ENCODE peak calls at places on chromosomes 6 and 20, in seven cellular contexts. L, U, C, O, F, N and P are unnamed samples. For H3K27me3 and H3K36me3, the result is how much of the 10 kb centered on the place peaks cover.

GRCh38 chr6:147530132-147531060 is 21.9 kb downstream of the SAMD5 start:
- DNase-seq in N (no peak), O (peak), C (no peak), F (no peak), L (peak), U (peak), P (no peak)

GRCh38 chr6:148873868-148874267 is 127.0 kb downstream of the UST start:
- DNase-seq in C (no peak), F (no peak), O (no peak), N (no peak), L (no peak), U (no peak), P (no peak)

GRCh38 chr6:142845624-142846458 is 99.1 kb downstream of the HIVEP2 start:
- DNase-seq in L (peak), U (no peak), O (peak), C (peak), N (peak), F (peak), P (peak)

GRCh38 chr6:34324738-34325444 is 67.6 kb downstream of the NUDT3 start:
- DNase-seq in U (peak), N (peak), F (peak), C (no peak), O (peak), L (no peak), P (peak)

GRCh38 chr6:127606131-127606562 is 29.2 kb downstream of the C6orf58 start:
- DNase-seq in L (no peak), F (no peak), C (peak), N (no peak), O (peak), U (peak), P (peak)

GRCh38 chr6:121711472-121711871 is 276.0 kb downstream of the GJA1 start:
- DNase-seq in U (no peak), O (no peak), L (no peak), C (no peak), F (no peak), N (peak), P (no peak)

GRCh38 chr6:21612067-21612745 is 18.7 kb downstream of the SOX4 start:
- DNase-seq in N (no peak), F (no peak), L (no peak), C (no peak), O (no peak), U (no peak), P (no peak)

GRCh38 chr6:15266423-15266996 is 20.6 kb downstream of the JARID2 start:
- DNase-seq in N (peak), C (no peak), F (no peak), L (no peak), U (no peak), O (peak), P (no peak)

GRCh38 chr6:95143408-95144180 is 433.7 kb upstream of the MANEA start:
- DNase-seq in L (no peak), C (no peak), U (no peak), F (no peak), O (no peak), N (no peak), P (no peak)

GRCh38 chr20:5658897-5659296 is 91.3 kb upstream of the SHLD1 start:
- DNase-seq in O (peak), F (peak), C (peak), N (peak), L (peak), U (peak), P (peak)

GRCh38 chr20:32964575-32964974 is 39.7 kb downstream of the SUN5 start:
- DNase-seq in U (no peak), O (no peak), F (no peak), C (no peak), N (no peak), L (no peak), P (no peak)

GRCh38 chr20:34311118-34312023 is 8.2 kb upstream of the AHCY start:
- DNase-seq in F (no peak), O (peak), N (no peak), C (no peak), U (no peak), L (no peak), P (no peak)

GRCh38 chr6:72140795-72141194 is 254.4 kb downstream of the RIMS1 start:
- DNase-seq in C (no peak), N (no peak), F (no peak), L (no peak), U (peak), O (peak), P (no peak)

GRCh38 chr6:133610271-133610840 is 278.6 kb upstream of the TCF21 start:
- DNase-seq in N (no peak), F (no peak), O (no peak), C (no peak), U (peak), L (no peak), P (peak)

GRCh38 chr20:48364688-48365421 is 462.9 kb downstream of the PREX1 start:
- DNase-seq in F (no peak), O (no peak), U (no peak), C (no peak), L (peak), N (no peak), P (no peak)

GRCh38 chr20:47620808-47621805 is 119.4 kb downstream of the NCOA3 start:
- DNase-seq in L (peak), N (no peak), C (no peak), F (no peak), O (peak), U (peak), P (no peak)

GRCh38 chr20:375265-375889 is 5.2 kb upstream of the TRIB3 start:
- DNase-seq in N (no peak), L (no peak), U (no peak), F (no peak), C (no peak), O (no peak), P (no peak)

GRCh38 chr6:113512581-113512980 is 344.6 kb upstream of the MARCKS start:
- DNase-seq in F (no peak), O (no peak), N (no peak), C (no peak), U (no peak), L (no peak), P (no peak)

GRCh38 chr6:36249010-36249409 is 20.9 kb upstream of the PNPLA1 start:
- DNase-seq in O (no peak), L (no peak), C (no peak), F (no peak), N (no peak), U (peak), P (peak)

GRCh38 chr6:168182908-168183612 is 104.0 kb upstream of the FRMD1 start:
- DNase-seq in L (no peak), N (no peak), O (no peak), U (no peak), C (no peak), F (no peak), P (no peak)

GRCh38 chr6:27726620-27727023 is 185.6 kb downstream of the OR2B2 start:
- DNase-seq in O (peak), U (peak), F (no peak), C (no peak), L (no peak), N (no peak), P (peak)

GRCh38 chr6:39342692-39343460 is 20.4 kb upstream of the KCNK16 start:
- DNase-seq in F (no peak), L (no peak), C (no peak), O (no peak), U (no peak), N (no peak), P (no peak)

GRCh38 chr6:3139090-3139903 is 18.0 kb downstream of the TUBB2A start:
- DNase-seq in O (no peak), U (peak), F (peak), L (peak), C (no peak), N (peak), P (peak)

GRCh38 chr6:161429921-161430490 is 156.1 kb upstream of the AGPAT4 start:
- DNase-seq in L (no peak), F (no peak), U (no peak), C (no peak), N (no peak), O (no peak), P (no peak)

GRCh38 chr6:12348530-12349511 is 58.7 kb downstream of the EDN1 start:
- DNase-seq in N (no peak), O (no peak), U (peak), C (no peak), L (no peak), F (no peak), P (peak)

GRCh38 chr6:53496797-53497196 is 48.1 kb downstream of the GCLC start:
- DNase-seq in L (no peak), F (no peak), C (no peak), N (no peak), O (no peak), U (peak), P (peak)

GRCh38 chr6:141735126-141735525 is 397.6 kb upstream of the GJE1 start:
- DNase-seq in O (no peak), L (no peak), U (no peak), N (no peak), F (no peak), C (no peak), P (no peak)

GRCh38 chr6:111061493-111061892 is 25.8 kb upstream of the SLC16A10 start:
- DNase-seq in U (peak), L (no peak), F (no peak), C (no peak), N (no peak), O (no peak), P (peak)

GRCh38 chr6:30518505-30518850 is 29.2 kb downstream of the HLA-E start:
- DNase-seq in N (no peak), U (no peak), O (peak), C (peak), F (no peak), L (no peak), P (no peak)

GRCh38 chr6:71245265-71246049 is 43.2 kb upstream of the OGFRL1 start:
- DNase-seq in U (no peak), L (no peak), N (no peak), C (no peak), F (no peak), O (no peak), P (no peak)

GRCh38 chr6:31707701-31708100 is 1.0 kb downstream of the LY6G6F start:
- DNase-seq in U (no peak), L (no peak), F (no peak), O (no peak), C (no peak), N (no peak), P (no peak)

GRCh38 chr20:50592282-50593004 is 82.3 kb downstream of the PTPN1 start:
- DNase-seq in O (no peak), L (no peak), U (no peak), N (peak), C (no peak), F (peak), P (no peak)

GRCh38 chr20:41969656-41970055 is 351.5 kb upstream of the CHD6 start:
- DNase-seq in N (no peak), L (no peak), U (no peak), F (peak), C (no peak), O (no peak), P (peak)

GRCh38 chr6:45667265-45667664 is 289.5 kb upstream of the SUPT3H start:
- DNase-seq in F (no peak), N (no peak), C (no peak), L (no peak), O (peak), U (no peak), P (no peak)

DNA sequence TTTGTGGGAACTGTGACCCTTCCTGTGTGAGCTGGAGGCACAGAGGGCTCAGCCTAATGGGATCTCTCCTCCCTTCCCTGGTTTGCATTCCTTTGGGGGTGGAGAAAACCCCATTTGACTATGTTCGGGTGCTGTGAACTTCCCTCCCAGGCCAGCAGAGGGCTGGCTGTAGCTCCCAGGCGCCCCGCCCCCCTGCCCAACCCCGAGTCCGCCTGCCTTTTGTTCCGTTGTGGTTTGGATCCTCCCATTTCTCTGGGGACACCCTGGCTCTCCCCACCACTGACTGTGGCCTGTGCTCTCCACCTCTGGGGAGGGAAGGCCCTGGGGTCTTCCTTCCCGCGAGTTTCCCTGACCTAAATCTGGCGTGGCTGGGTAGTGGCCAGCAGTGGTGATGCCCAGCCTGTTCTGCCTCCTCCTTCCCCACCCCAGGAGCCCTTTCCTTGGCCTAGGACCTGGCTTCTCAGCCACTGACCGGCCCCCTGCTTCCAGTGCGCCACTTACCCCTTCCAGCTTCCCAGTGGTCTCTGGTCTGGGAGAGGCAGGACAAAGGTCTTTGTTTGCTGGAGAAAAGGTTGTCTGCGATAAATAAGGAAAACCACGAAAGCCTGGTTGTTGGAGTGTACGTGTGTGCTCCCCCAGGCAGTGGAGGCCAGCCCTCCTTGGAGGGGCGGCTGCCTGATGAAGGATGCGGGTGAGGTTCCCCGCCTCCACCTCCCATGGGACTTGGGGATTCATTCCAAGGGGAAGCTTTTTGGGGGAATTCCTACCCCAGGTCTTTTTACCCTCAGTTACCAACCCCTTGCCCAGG is 5.0 kb downstream of the VEGFA start:
- DNase-seq in U (peak), L (peak), C (peak), O (peak), N (peak), F (peak), P (peak)
- H3K4me3 ChIP-seq in U (no peak), L (peak), C (no peak), O (peak), N (peak), F (no peak), P (peak)

GRCh38 chr20:63359937-63360849 is 956 bp downstream of the CHRNA4 start:
- DNase-seq in L (no peak), O (peak), N (no peak), F (no peak), U (no peak), C (peak), P (no peak)
- H3K27me3 ChIP-seq in L (under half), O (under half), N (under half), F (under half), U (under half), C (under half), P (under half)

GRCh38 chr6:169567809-169568208 is 134.0 kb downstream of the WDR27 start:
- DNase-seq in F (no peak), C (no peak), O (no peak), N (no peak), U (no peak), L (no peak), P (no peak)

GRCh38 chr6:169568314-169569087 is 133.3 kb downstream of the WDR27 start:
- DNase-seq in F (no peak), O (no peak), C (no peak), N (no peak), U (no peak), L (no peak), P (no peak)

GRCh38 chr6:169566319-169566718 is 135.5 kb downstream of the WDR27 start:
- DNase-seq in F (no peak), C (no peak), N (no peak), U (no peak), L (no peak), O (no peak), P (no peak)

GRCh38 chr6:169564453-169565240 is 137.2 kb downstream of the WDR27 start:
- DNase-seq in C (no peak), U (no peak), L (no peak), O (no peak), N (no peak), F (no peak), P (no peak)

GRCh38 chr6:169566961-169567360 is 134.9 kb downstream of the WDR27 start:
- DNase-seq in U (no peak), C (no peak), L (no peak), F (no peak), O (no peak), N (no peak), P (no peak)
- H3K36me3 ChIP-seq in U (under half), C (under half), L (under half), F (under half), O (under half), N (under half), P (under half)

GRCh38 chr20:24767623-24768100 is 181.4 kb upstream of the CST7 start:
- DNase-seq in L (no peak), O (no peak), F (no peak), U (no peak), N (no peak), C (no peak), P (no peak)

GRCh38 chr20:24766826-24767622 is 182.0 kb upstream of the CST7 start:
- DNase-seq in C (no peak), U (peak), L (no peak), F (no peak), N (no peak), O (no peak), P (no peak)

GRCh38 chr20:24764825-24765224 is 184.2 kb upstream of the CST7 start:
- DNase-seq in L (no peak), C (no peak), U (no peak), N (peak), O (no peak), F (no peak), P (no peak)

GRCh38 chr20:24765316-24766142 is 183.5 kb upstream of the CST7 start:
- DNase-seq in L (no peak), O (no peak), N (no peak), U (no peak), F (no peak), C (no peak), P (no peak)

GRCh38 chr20:24766143-24766527 is 182.9 kb upstream of the CST7 start:
- DNase-seq in O (no peak), N (no peak), F (no peak), L (no peak), U (no peak), C (no peak), P (no peak)
- H3K4me3 ChIP-seq in O (no peak), N (no peak), F (no peak), L (no peak), U (no peak), C (no peak), P (no peak)

GRCh38 chr6:32794510-32794909 is 22.3 kb downstream of the HLA-DOB start:
- DNase-seq in U (no peak), C (no peak), O (no peak), F (no peak), N (no peak), L (no peak), P (no peak)

GRCh38 chr6:32796848-32797776 is 19.7 kb downstream of the HLA-DOB start:
- DNase-seq in N (peak), O (peak), F (peak), U (peak), L (peak), C (peak), P (no peak)

GRCh38 chr6:32790306-32790705 is 26.5 kb downstream of the HLA-DOB start:
- DNase-seq in L (no peak), U (peak), N (no peak), F (no peak), C (no peak), O (no peak), P (no peak)

DNA sequence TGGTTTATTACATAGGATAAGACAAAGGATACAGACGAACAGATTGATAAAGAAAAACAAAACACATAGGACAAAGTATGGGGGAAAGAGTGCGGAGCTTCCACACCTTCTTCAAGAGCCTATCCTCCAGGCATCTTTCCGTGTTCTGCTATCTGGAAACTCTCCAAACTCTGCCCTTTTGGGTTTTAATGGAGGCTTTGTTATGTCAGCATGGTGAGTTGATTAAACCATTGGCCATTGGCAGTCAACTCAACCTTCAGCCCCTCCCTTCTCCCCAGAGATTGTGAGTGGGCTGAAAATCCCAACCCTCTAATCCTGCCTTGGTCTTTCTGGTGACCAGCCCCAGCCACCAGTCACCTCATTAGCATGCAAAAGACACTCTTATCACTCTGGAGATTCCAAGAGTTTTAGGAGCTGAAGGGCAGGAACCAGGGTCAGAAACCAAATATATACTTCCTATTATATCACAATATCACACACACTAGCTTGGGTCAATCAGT is 23.9 kb downstream of the HLA-DOB start:
- DNase-seq in O (peak), L (no peak), U (no peak), C (no peak), N (no peak), F (no peak), P (no peak)
- H3K27me3 ChIP-seq in O (under half), L (under half), U (under half), C (under half), N (under half), F (under half), P (under half)